ENCODE peak calls at places on chromosomes 16 and 17, in five cellular contexts. M, X, J, T and G are unnamed samples. For H3K36me3 and H3K4me1, the result is how much of the 10 kb centered on the place peaks cover.

GRCh38 chr17:43385046-43385831 is 13.6 kb upstream of the ARL4D start:
- DNase-seq in T (no peak), M (no peak), X (no peak), J (no peak), G (no peak)

GRCh38 chr16:88461291-88462269 is 8.5 kb downstream of the ZFPM1 start:
- DNase-seq in M (no peak), T (no peak), X (no peak), J (no peak), G (no peak)

GRCh38 chr16:56357291-56357764 is 68.0 kb downstream of the AMFR start:
- DNase-seq in X (peak), J (no peak), M (no peak), T (peak), G (peak)

GRCh38 chr16:84232969-84233368 is 6.8 kb downstream of the KCNG4 start:
- DNase-seq in T (no peak), J (no peak), M (no peak), X (no peak), G (no peak)

GRCh38 chr16:19294156-19294649 is 8.7 kb downstream of the CLEC19A start:
- DNase-seq in T (peak), X (peak), J (no peak), M (no peak), G (peak)

GRCh38 chr16:21101631-21102420 is 48.8 kb downstream of the DNAH3 start:
- DNase-seq in X (no peak), J (no peak), T (no peak), M (no peak), G (no peak)

GRCh38 chr17:67515490-67516088 is 138.5 kb downstream of the PITPNC1 start:
- DNase-seq in M (no peak), X (no peak), J (no peak), T (no peak), G (no peak)

GRCh38 chr17:81276781-81277180 is 18.3 kb downstream of the SLC38A10 start:
- DNase-seq in M (no peak), X (no peak), J (no peak), T (no peak), G (no peak)

GRCh38 chr16:46991729-46992704 is 18.5 kb upstream of the DNAJA2 start:
- DNase-seq in X (no peak), T (no peak), J (no peak), M (no peak), G (no peak)

GRCh38 chr16:28326881-28327610 is 34.7 kb downstream of the SBK1 start:
- DNase-seq in M (peak), T (peak), J (no peak), X (no peak), G (no peak)
- H3K36me3 ChIP-seq in M (under half), T (under half), J (under half), X (under half), G (under half)

DNA sequence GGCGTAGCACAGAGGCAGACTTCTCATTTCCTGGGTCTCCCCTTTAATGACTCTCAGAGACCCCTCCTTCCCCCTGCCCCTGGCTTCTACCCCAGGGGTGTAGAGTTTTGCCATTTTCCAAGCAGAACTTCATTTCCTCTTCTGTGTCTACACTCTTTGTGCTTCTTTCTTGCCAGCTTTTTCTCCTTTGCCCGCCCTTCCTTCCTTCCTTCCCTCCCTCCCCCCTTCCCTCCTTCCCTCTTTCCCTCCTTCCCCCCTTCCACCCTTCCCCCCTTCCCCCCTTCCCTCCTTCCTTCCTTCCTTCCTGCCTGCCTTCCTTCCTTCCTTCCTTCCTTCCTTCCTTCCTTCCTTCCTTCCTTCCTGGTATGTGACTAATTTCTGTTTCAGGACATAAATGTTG is 47.0 kb downstream of the MAPT start:
- DNase-seq in X (no peak), T (no peak), M (no peak), J (no peak), G (no peak)
- H3K27ac ChIP-seq in X (peak), T (no peak), M (no peak), J (no peak), G (no peak)

GRCh38 chr16:29820730-29821662 is 734 bp downstream of the MVP start:
- DNase-seq in M (peak), J (no peak), T (peak), X (no peak), G (no peak)
- H3K4me1 ChIP-seq in M (half or more), J (half or more), T (half or more), X (half or more), G (half or more)

GRCh38 chr17:77491921-77492445 is 351.2 kb downstream of the SEC14L1 start:
- DNase-seq in X (peak), T (peak), J (no peak), M (peak), G (no peak)
- H3K36me3 ChIP-seq in X (half or more), T (half or more), J (under half), M (half or more), G (half or more)

GRCh38 chr17:72120878-72121163 is at the start of gene SOX9:
- DNase-seq in X (peak), J (peak), T (peak), M (no peak), G (peak)
- H3K27ac ChIP-seq in X (peak), J (peak), T (no peak), M (no peak), G (peak)